ENCODE peak calls at places on chromosomes 1 and 21, in eight cellular contexts. K, B, J, E, C, R, T and Z are unnamed samples.

GRCh38 chr1:41591891-41592290 is 107.4 kb upstream of the EDN2 start:
- DNase-seq in C (no peak), R (no peak), E (no peak), J (no peak), B (no peak), T (no peak), K (no peak), Z (no peak)

GRCh38 chr1:172112573-172112972 is 271.3 kb downstream of the DNM3 start:
- DNase-seq in E (no peak), B (no peak), T (no peak), C (no peak), K (no peak), J (no peak), R (no peak), Z (no peak)

GRCh38 chr1:54884768-54885167 is 2.2 kb downstream of the DHCR24 start:
- DNase-seq in R (no peak), T (no peak), C (no peak), K (no peak), B (no peak), E (no peak), J (no peak), Z (no peak)

GRCh38 chr21:15112858-15113257 is 48.1 kb upstream of the NRIP1 start:
- DNase-seq in T (no peak), C (no peak), E (no peak), B (no peak), J (no peak), R (no peak), K (no peak), Z (no peak)

GRCh38 chr1:159817276-159818041 is 9.2 kb upstream of the SLAMF8 start:
- DNase-seq in E (no peak), R (no peak), B (no peak), C (no peak), T (no peak), J (no peak), K (no peak), Z (no peak)

GRCh38 chr1:207857447-207857846 is 53.5 kb downstream of the CD34 start:
- DNase-seq in K (no peak), T (no peak), R (no peak), C (no peak), B (no peak), E (no peak), J (no peak), Z (no peak)

GRCh38 chr1:225607355-225607754 is 45.6 kb downstream of the ENAH start:
- DNase-seq in K (no peak), R (no peak), E (no peak), T (no peak), C (no peak), J (no peak), B (no peak), Z (no peak)

GRCh38 chr1:201645956-201646355 is 107.0 kb downstream of the NAV1 start:
- DNase-seq in E (no peak), C (no peak), J (no peak), T (no peak), R (no peak), K (no peak), B (no peak), Z (no peak)

GRCh38 chr1:117048431-117049133 is 11.5 kb upstream of the TTF2 start:
- DNase-seq in R (no peak), T (no peak), B (no peak), K (no peak), E (no peak), J (no peak), C (no peak), Z (no peak)

GRCh38 chr1:53498555-53499142 is 39.5 kb downstream of the DMRTB1 start:
- DNase-seq in B (no peak), C (no peak), T (no peak), J (no peak), R (no peak), E (no peak), K (no peak), Z (no peak)

GRCh38 chr1:206922524-206922923 is 783 bp upstream of the FCMR start:
- DNase-seq in R (no peak), K (no peak), E (no peak), T (no peak), C (no peak), J (no peak), B (no peak), Z (no peak)

GRCh38 chr1:67572594-67573221 is 112.3 kb upstream of the GADD45A start:
- DNase-seq in K (no peak), B (no peak), T (no peak), J (peak), E (no peak), R (no peak), C (no peak), Z (no peak)

GRCh38 chr1:17094664-17095063 is 24.6 kb downstream of the PADI2 start:
- DNase-seq in J (no peak), K (no peak), E (no peak), T (no peak), B (peak), C (no peak), R (no peak), Z (peak)

GRCh38 chr1:115112496-115113375 is 23.4 kb upstream of the TSPAN2 start:
- DNase-seq in R (no peak), J (peak), T (no peak), C (no peak), K (peak), B (peak), E (no peak), Z (no peak)

GRCh38 chr1:116510361-116510760 is 60.5 kb downstream of the CD58 start:
- DNase-seq in K (no peak), E (no peak), R (no peak), B (no peak), J (no peak), T (no peak), C (no peak), Z (no peak)

GRCh38 chr1:29259802-29260441 is 23.6 kb downstream of the PTPRU start:
- DNase-seq in B (peak), C (no peak), R (no peak), E (no peak), K (peak), T (peak), J (peak), Z (peak)

GRCh38 chr1:23065385-23065784 is 46.1 kb downstream of the KDM1A start:
- DNase-seq in B (no peak), K (no peak), J (no peak), R (no peak), E (no peak), T (no peak), C (no peak), Z (no peak)

GRCh38 chr1:235910357-235911299 is 43.9 kb upstream of the LYST start:
- DNase-seq in B (no peak), E (peak), K (peak), J (no peak), R (no peak), C (peak), T (no peak), Z (peak)

GRCh38 chr1:23629728-23630290 is 61.8 kb upstream of the RPL11 start:
- DNase-seq in K (no peak), J (no peak), T (no peak), C (no peak), E (no peak), B (no peak), R (no peak), Z (no peak)

GRCh38 chr1:56572334-56573050 is 6.9 kb downstream of the PLPP3 start:
- DNase-seq in B (no peak), C (no peak), E (no peak), R (no peak), J (no peak), T (no peak), K (no peak), Z (no peak)

DNA sequence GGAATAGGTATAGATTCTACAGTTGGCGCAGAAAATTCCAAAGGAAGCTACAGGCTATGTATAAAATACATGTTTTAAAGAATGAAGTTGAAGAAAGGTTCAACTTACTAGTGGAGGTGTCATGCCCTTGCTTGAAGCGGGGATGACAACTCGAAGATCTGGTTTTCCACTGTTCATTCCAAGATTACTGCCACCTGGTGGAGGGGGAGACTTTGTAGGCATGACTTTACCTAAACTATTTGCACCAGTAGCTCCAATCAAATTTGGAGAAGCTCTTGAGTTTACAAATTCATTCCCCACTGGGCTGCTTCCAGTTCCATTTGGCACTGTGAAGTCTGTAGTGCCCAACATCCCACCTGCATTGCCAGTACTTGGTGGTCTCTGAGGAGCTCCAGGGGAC is 81.7 kb downstream of the AXDND1 start:
- DNase-seq in T (no peak), J (no peak), K (no peak), C (no peak), B (no peak), R (no peak), E (no peak), Z (peak)
- TF ChIP-seq CTCF in T (no peak), J (no peak), K (no peak), C (no peak), B (peak), R (peak), E (peak), Z (peak)

GRCh38 chr1:72623299-72623708 is 341.0 kb upstream of the NEGR1 start:
- DNase-seq in J (no peak), B (peak), E (peak), C (no peak), K (no peak), R (peak), T (no peak), Z (peak)
- TF ChIP-seq CTCF in J (peak), B (no peak), E (peak), C (peak), K (peak), R (peak), T (no peak), Z (peak)

GRCh38 chr1:158329807-158330206 is 1.5 kb downstream of the CD1B start:
- DNase-seq in K (no peak), T (no peak), E (no peak), C (no peak), B (peak), R (no peak), J (no peak), Z (peak)
- TF ChIP-seq CTCF in K (no peak), T (no peak), E (no peak), C (no peak), B (peak), R (no peak), J (peak), Z (peak)

GRCh38 chr1:167829868-167830267 is 84.1 kb downstream of the ADCY10 start:
- DNase-seq in E (no peak), R (no peak), J (no peak), B (no peak), K (no peak), C (no peak), T (no peak), Z (no peak)

GRCh38 chr1:167833904-167834303 is 80.0 kb downstream of the ADCY10 start:
- DNase-seq in R (no peak), E (no peak), J (no peak), C (no peak), B (no peak), T (no peak), K (no peak), Z (no peak)

GRCh38 chr1:167837334-167837733 is 76.6 kb downstream of the ADCY10 start:
- DNase-seq in E (no peak), K (no peak), R (no peak), B (no peak), C (no peak), J (no peak), T (no peak), Z (no peak)

GRCh38 chr1:167836197-167836596 is 77.7 kb downstream of the ADCY10 start:
- DNase-seq in K (no peak), B (no peak), C (no peak), T (no peak), E (no peak), J (no peak), R (no peak), Z (no peak)

DNA sequence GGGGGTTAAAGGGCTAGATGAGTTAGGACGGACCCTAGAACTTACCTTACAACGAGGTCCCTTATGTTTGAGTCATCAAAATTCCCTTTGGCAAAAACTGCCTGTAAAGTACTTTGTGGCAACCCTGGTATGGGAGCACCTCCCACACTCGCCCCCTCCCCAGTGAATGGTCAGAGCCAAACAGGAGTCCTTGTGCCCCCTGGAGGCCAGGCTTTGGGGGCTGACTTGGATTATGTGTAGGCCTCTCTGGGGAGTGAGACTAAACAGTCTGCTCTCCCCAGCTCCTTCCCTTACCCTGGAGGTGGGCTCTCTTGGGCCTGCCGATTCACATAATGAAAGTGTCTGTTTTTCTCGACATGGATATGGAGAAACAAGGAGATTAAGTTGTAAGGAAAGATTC is 81.2 kb downstream of the ADCY10 start:
- DNase-seq in C (no peak), E (no peak), T (no peak), K (no peak), J (no peak), B (no peak), R (no peak), Z (no peak)
- TF ChIP-seq CTCF in C (no peak), E (no peak), T (no peak), K (no peak), J (no peak), B (no peak), R (no peak), Z (no peak)